ENCODE peak calls at places on chromosomes 5 and 9, in ten cellular contexts. Q is HCT116, X is H9, O is breast epithelium, V is foreskin keratinocyte, J is IMR-90, S is psoas muscle, B is H1, G is body of pancreas, M is esophagus squamous epithelium. U is an unnamed sample.

GRCh38 chr9:134616341-134616740 is 25.3 kb upstream of the COL5A1 start:
- DNase-seq in M (no peak), J (no peak), V (no peak), S (no peak), G (no peak), O (no peak), Q (no peak), X (no peak), B (no peak), U (no peak)

GRCh38 chr9:110916361-110916760 is 121.9 kb downstream of the LPAR1 start:
- DNase-seq in B (no peak), S (no peak), X (no peak), V (no peak), J (peak; percentile 84), G (no peak), Q (no peak), M (no peak), O (no peak), U (no peak)

GRCh38 chr9:107566596-107566995 is 77.0 kb upstream of the KLF4 start:
- DNase-seq in X (no peak), Q (no peak), M (no peak), V (no peak), O (no peak), S (no peak), B (no peak), G (no peak), J (peak; percentile 15), U (no peak)

GRCh38 chr9:36900856-36901220 is 133.2 kb downstream of the PAX5 start:
- DNase-seq in X (no peak), M (no peak), G (no peak), B (no peak), V (no peak), Q (no peak), J (no peak), S (no peak), O (no peak), U (no peak)

GRCh38 chr5:72301557-72301956 is 18.5 kb downstream of the MRPS27 start:
- DNase-seq in Q (no peak), O (no peak), V (no peak), S (no peak), X (no peak), M (no peak), B (no peak), J (no peak), G (no peak), U (no peak)

GRCh38 chr9:96490534-96491078 is 40.6 kb downstream of the HABP4 start:
- DNase-seq in X (no peak), Q (no peak), O (no peak), V (no peak), G (no peak), J (no peak), B (no peak), S (no peak), M (no peak), U (no peak)

GRCh38 chr9:7315746-7316457 is 483.7 kb downstream of the DMAC1 start:
- DNase-seq in B (no peak), M (no peak), G (no peak), V (no peak), X (no peak), J (peak; percentile 72), S (no peak), O (no peak), Q (no peak), U (no peak)

GRCh38 chr9:134054891-134055811 is 12.7 kb downstream of the BRD3 start:
- DNase-seq in S (peak; percentile 22), V (no peak), Q (no peak), G (peak; percentile 76), X (no peak), B (no peak), O (no peak), M (no peak), J (no peak), U (no peak)

GRCh38 chr9:98326402-98327248 is 71.2 kb upstream of the TBC1D2 start:
- DNase-seq in G (no peak), J (peak; percentile 80), O (peak; percentile 5), Q (no peak), X (no peak), V (no peak), B (no peak), S (no peak), M (no peak), U (no peak)

GRCh38 chr5:16618138-16618897 is 1.5 kb upstream of the RETREG1 start:
- DNase-seq in B (no peak), S (no peak), O (no peak), J (no peak), G (no peak), X (no peak), V (no peak), M (no peak), Q (no peak), U (no peak)

GRCh38 chr5:150137168-150137957 is 18.3 kb downstream of the PDGFRB start:
- DNase-seq in X (peak; percentile 77), V (no peak), B (no peak), S (no peak), M (no peak), O (no peak), J (peak; percentile 70), Q (no peak), G (no peak), U (no peak)

GRCh38 chr5:150136841-150137167 is 18.8 kb downstream of the PDGFRB start:
- DNase-seq in B (no peak), G (no peak), J (no peak), V (no peak), O (no peak), X (no peak), S (no peak), Q (no peak), M (no peak), U (no peak)

GRCh38 chr5:150137997-150138396 is 17.6 kb downstream of the PDGFRB start:
- DNase-seq in Q (no peak), J (peak; percentile 65), B (no peak), M (no peak), V (no peak), S (no peak), O (no peak), X (no peak), G (no peak), U (no peak)

GRCh38 chr5:150135557-150135956 is 20.1 kb downstream of the PDGFRB start:
- DNase-seq in G (no peak), S (no peak), B (no peak), O (no peak), Q (no peak), V (no peak), X (no peak), J (no peak), M (no peak), U (no peak)

DNA sequence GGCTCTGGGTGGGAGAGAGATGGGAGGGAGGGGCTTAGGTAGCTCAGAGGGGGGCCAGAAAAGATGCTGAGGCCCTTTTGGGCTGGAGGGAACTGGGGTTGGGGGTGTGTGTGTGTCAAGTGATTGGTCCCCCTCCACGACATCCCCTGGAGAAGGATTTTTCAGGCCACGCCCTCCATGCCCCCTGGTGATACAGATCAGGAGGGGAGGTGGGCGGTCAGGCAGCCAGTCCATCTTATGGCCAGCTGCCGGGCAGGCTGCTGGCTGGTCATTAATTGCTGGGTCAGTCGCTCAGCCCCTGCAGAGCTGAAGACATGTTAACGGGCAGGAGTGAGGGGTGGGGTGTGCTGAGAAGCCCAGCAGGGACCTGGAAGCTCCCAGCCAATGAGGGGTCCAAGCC is 19.4 kb downstream of the PDGFRB start:
- DNase-seq in Q (no peak), X (no peak), B (no peak), M (no peak), G (no peak), S (no peak), J (no peak), V (no peak), O (no peak), U (no peak)
- H3K4me1 ChIP-seq in Q (no peaks in the 10 kb centered on the region), X (peaks cover 17% of the 10 kb centered on the region), B (peaks cover 30% of the 10 kb centered on the region), M (peaks cover 98% of the 10 kb centered on the region), G (peaks cover 25% of the 10 kb centered on the region), S (no peaks in the 10 kb centered on the region), J (peaks cover 66% of the 10 kb centered on the region), V (no peaks in the 10 kb centered on the region), O (peaks cover 15% of the 10 kb centered on the region), U (peaks cover 100% of the 10 kb centered on the region)

DNA sequence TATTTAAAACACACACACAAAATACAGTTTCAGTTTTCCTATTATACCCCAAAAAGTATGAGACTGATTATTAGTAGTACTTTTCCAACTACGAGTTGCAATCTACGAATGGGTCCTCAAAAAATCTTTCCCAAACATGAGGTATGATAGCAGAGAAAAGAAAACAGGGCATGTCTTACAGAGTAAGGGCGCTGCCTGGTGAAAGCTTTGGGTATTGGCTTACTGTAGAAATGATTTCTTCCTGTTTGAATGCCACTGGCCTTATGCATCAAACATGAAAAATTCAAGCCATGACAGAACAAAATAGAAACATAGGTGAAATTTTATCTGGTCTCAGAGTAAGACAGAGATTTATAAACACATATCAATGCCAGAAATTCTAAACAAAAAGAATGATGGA is 448.0 kb downstream of the SPOCK1 start:
- DNase-seq in V (no peak), B (no peak), J (peak; percentile 11), G (no peak), X (no peak), Q (no peak), S (no peak), M (no peak), O (no peak), U (no peak)
- TF ChIP-seq CTCF in V (peak; percentile 19), B (peak; percentile 49), J (peak; percentile 49), G (no peak), X (peak; percentile 71), Q (no peak), S (no peak), M (peak; percentile 4), O (no peak), U (no peak)

DNA sequence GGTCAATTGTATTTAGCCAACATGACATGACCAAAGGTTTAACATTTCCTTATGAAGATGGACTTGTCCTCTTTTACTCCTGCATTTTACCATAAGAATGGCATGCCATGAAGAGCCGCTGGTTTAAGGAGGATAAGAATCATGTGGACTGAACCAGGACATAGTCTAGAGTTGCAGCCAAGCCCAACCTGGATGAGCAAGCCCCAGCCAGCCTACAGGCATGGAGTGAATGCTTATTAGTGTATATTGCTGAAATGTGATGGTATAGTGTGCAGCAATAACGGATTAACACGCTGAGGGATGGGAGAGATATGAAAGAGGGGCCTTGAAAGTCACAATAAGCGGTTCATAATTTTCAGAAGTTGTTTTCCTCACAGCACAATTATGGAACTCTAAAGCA is 523.2 kb downstream of the NTRK2 start:
- DNase-seq in O (no peak), Q (no peak), G (no peak), M (no peak), V (no peak), X (no peak), J (no peak), B (no peak), S (no peak), U (no peak)
- H3K4me1 ChIP-seq in O (no peaks in the 10 kb centered on the region), Q (no peaks in the 10 kb centered on the region), G (no peaks in the 10 kb centered on the region), M (no peaks in the 10 kb centered on the region), V (no peaks in the 10 kb centered on the region), X (no peaks in the 10 kb centered on the region), J (no peaks in the 10 kb centered on the region), B (no peaks in the 10 kb centered on the region), S (no peaks in the 10 kb centered on the region), U (no peaks in the 10 kb centered on the region)

DNA sequence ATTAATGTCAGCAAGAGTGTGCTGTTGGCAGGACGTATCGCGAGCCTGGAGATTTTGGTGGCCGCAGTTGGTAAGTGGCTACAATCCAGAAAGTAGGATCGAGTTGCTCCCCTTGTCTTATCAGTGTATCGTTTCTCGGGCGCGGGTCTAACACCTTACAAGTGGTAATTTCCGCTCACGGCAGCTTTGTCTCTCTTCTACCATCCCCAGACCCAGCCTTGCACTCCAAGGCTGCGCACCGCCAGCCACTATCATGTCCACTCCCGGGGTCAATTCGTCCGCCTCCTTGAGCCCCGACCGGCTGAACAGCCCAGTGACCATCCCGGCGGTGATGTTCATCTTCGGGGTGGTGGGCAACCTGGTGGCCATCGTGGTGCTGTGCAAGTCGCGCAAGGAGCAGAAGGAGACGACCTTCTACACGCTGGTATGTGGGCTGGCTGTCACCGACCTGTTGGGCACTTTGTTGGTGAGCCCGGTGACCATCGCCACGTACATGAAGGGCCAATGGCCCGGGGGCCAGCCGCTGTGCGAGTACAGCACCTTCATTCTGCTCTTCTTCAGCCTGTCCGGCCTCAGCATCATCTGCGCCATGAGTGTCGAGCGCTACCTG is 1.1 kb downstream of the PTGER4 start:
- DNase-seq in J (no peak), M (peak; percentile 27), G (peak; percentile 39), Q (no peak), O (no peak), V (no peak), X (peak; percentile 54), S (peak; percentile 23), B (no peak), U (no peak)
- TF ChIP-seq CTCF in J (peak; percentile 16), M (peak; percentile 19), G (peak; percentile 19), Q (no peak), O (no peak), V (peak; percentile 27), X (peak; percentile 41), S (no peak), B (no peak), U (peak; percentile 17)